ENCODE peak calls at places on chromosome 9, in eight cellular contexts. Y is uterus; T is GM06990; U is right atrium auricular region; S is OCI-LY7; A is HFF-Myc; O is CD8-positive, alpha-beta T cell; Q is fibroblast of pulmonary artery. N is an unnamed sample.

GRCh38 chr9:76456202-76456926 is 2.6 kb upstream of the GCNT1 start:
- DNase-seq in Y (no peak), Q (peak; percentile 46), A (no peak), O (peak; percentile 17), U (no peak), T (peak; percentile 22), S (peak; percentile 88), N (no peak)

GRCh38 chr9:89234186-89234585 is 55.6 kb upstream of the SHC3 start:
- DNase-seq in O (no peak), A (no peak), T (no peak), Q (no peak), Y (no peak), U (no peak), S (no peak), N (no peak)

GRCh38 chr9:107706706-107707105 is 217.1 kb upstream of the KLF4 start:
- DNase-seq in T (no peak), U (no peak), S (no peak), Y (no peak), O (no peak), Q (no peak), A (no peak), N (no peak)

GRCh38 chr9:78860806-78861475 is 564.0 kb downstream of the PSAT1 start:
- DNase-seq in A (peak; percentile 90), Q (peak; percentile 69), O (no peak), Y (no peak), U (no peak), T (no peak), S (no peak), N (peak; percentile 34)

GRCh38 chr9:93264338-93265125 is 80.6 kb downstream of the WNK2 start:
- DNase-seq in U (peak; percentile 52), Y (no peak), S (no peak), A (no peak), T (no peak), Q (no peak), O (no peak), N (no peak)

GRCh38 chr9:108850293-108850897 is 5.4 kb downstream of the ACTL7B start:
- DNase-seq in U (no peak), S (peak; percentile 12), O (no peak), T (no peak), Y (no peak), A (no peak), Q (peak; percentile 66), N (no peak)

GRCh38 chr9:128155736-128156500 is 4.1 kb upstream of the BBLN start:
- DNase-seq in S (no peak), U (no peak), Y (no peak), Q (no peak), A (no peak), O (no peak), T (no peak), N (no peak)

GRCh38 chr9:129863059-129863690 is 27.9 kb downstream of the USP20 start:
- DNase-seq in Q (peak; percentile 95), Y (no peak), U (no peak), O (peak; percentile 69), A (no peak), S (peak; percentile 46), T (peak; percentile 34), N (peak; percentile 45)

GRCh38 chr9:123776856-123777560 is 152.9 kb downstream of the DENND1A start:
- DNase-seq in T (no peak), S (no peak), U (no peak), A (no peak), O (no peak), Y (no peak), Q (no peak), N (no peak)

GRCh38 chr9:28598396-28598795 is 1025.1 kb upstream of the C9orf72 start:
- DNase-seq in O (no peak), A (no peak), S (no peak), T (no peak), Q (no peak), Y (no peak), U (no peak), N (peak; percentile 44)

GRCh38 chr9:127162046-127162445 is 39.6 kb upstream of the ANGPTL2 start:
- DNase-seq in U (no peak), A (no peak), Y (peak; percentile 5), Q (no peak), S (peak; percentile 14), O (no peak), T (no peak), N (no peak)

GRCh38 chr9:21970001-21970799 is 24.0 kb downstream of the CDKN2A start:
- DNase-seq in S (no peak), A (no peak), Q (no peak), U (no peak), O (no peak), Y (no peak), T (no peak), N (no peak)

GRCh38 chr9:120475341-120475740 is 104.6 kb downstream of the CDK5RAP2 start:
- DNase-seq in Q (peak; percentile 78), S (no peak), T (no peak), Y (no peak), O (no peak), A (no peak), U (no peak), N (peak; percentile 29)

GRCh38 chr9:95506692-95507455 is 9.9 kb downstream of the PTCH1 start:
- DNase-seq in T (peak; percentile 37), Y (no peak), A (no peak), S (peak; percentile 64), Q (peak; percentile 76), O (peak; percentile 49), U (no peak), N (no peak)

GRCh38 chr9:26687421-26687820 is 205.2 kb downstream of the CAAP1 start:
- DNase-seq in Y (no peak), T (no peak), U (no peak), S (no peak), O (no peak), Q (peak; percentile 3), A (no peak), N (no peak)

GRCh38 chr9:36817160-36817834 is 216.8 kb downstream of the PAX5 start:
- DNase-seq in O (no peak), Y (no peak), S (no peak), A (no peak), T (no peak), Q (no peak), U (no peak), N (no peak)
- H3K4me3 ChIP-seq in O (no peak overlapping the region), Y (no peak overlapping the region), S (no peak overlapping the region), A (no peak overlapping the region), T (no peak overlapping the region), Q (no peak overlapping the region), U (no peak overlapping the region), N (no peak overlapping the region)

GRCh38 chr9:71627537-71627936 is 140.8 kb downstream of the CEMIP2 start:
- DNase-seq in Y (no peak), U (no peak), S (no peak), O (no peak), T (no peak), Q (no peak), A (no peak), N (no peak)

GRCh38 chr9:71630371-71630770 is 137.9 kb downstream of the CEMIP2 start:
- DNase-seq in Q (peak; percentile 30), U (no peak), Y (no peak), O (no peak), S (no peak), A (no peak), T (no peak), N (no peak)

GRCh38 chr9:71629816-71630215 is 138.5 kb downstream of the CEMIP2 start:
- DNase-seq in T (no peak), S (no peak), Y (no peak), Q (no peak), A (no peak), U (no peak), O (no peak), N (no peak)

GRCh38 chr9:71626395-71626794 is 141.9 kb downstream of the CEMIP2 start:
- DNase-seq in S (no peak), Q (no peak), A (no peak), U (no peak), Y (no peak), O (no peak), T (no peak), N (no peak)

GRCh38 chr9:71628247-71628646 is 140.1 kb downstream of the CEMIP2 start:
- DNase-seq in A (no peak), U (no peak), T (no peak), Q (peak; percentile 32), O (no peak), S (no peak), Y (no peak), N (no peak)
- TF ChIP-seq CTCF in A (peak; percentile 28), U (no peak), T (peak; percentile 26), Q (peak; percentile 45), O (peak; percentile 24), S (peak; percentile 65), Y (no peak), N (peak; percentile 16)

GRCh38 chr9:121500165-121500478 is 478 bp upstream of the GGTA1 start:
- DNase-seq in U (no peak), T (no peak), O (no peak), A (no peak), S (no peak), Y (no peak), Q (no peak), N (no peak)
- H3K4me3 ChIP-seq in U (peak overlapping the region; percentile 65), T (no peak overlapping the region), O (no peak overlapping the region), A (peak overlapping the region; percentile 41), S (no peak overlapping the region), Y (peak overlapping the region; percentile 44), Q (peak overlapping the region; percentile 49), N (peak overlapping the region; percentile 39)

GRCh38 chr9:38394419-38394818 is 1.9 kb downstream of the ALDH1B1 start:
- DNase-seq in O (no peak), A (no peak), T (no peak), S (no peak), U (no peak), Y (no peak), Q (no peak), N (no peak)

GRCh38 chr9:38390851-38391250 is 1.7 kb upstream of the ALDH1B1 start:
- DNase-seq in A (no peak), Q (no peak), Y (no peak), S (no peak), O (no peak), T (no peak), U (no peak), N (no peak)

GRCh38 chr9:38391278-38392118 is 1.0 kb upstream of the ALDH1B1 start:
- DNase-seq in A (no peak), O (no peak), S (no peak), U (no peak), Q (no peak), Y (no peak), T (no peak), N (no peak)

GRCh38 chr9:38393128-38393809 is 767 bp downstream of the ALDH1B1 start:
- DNase-seq in O (no peak), Y (no peak), U (no peak), T (peak; percentile 28), S (no peak), Q (no peak), A (no peak), N (no peak)

DNA sequence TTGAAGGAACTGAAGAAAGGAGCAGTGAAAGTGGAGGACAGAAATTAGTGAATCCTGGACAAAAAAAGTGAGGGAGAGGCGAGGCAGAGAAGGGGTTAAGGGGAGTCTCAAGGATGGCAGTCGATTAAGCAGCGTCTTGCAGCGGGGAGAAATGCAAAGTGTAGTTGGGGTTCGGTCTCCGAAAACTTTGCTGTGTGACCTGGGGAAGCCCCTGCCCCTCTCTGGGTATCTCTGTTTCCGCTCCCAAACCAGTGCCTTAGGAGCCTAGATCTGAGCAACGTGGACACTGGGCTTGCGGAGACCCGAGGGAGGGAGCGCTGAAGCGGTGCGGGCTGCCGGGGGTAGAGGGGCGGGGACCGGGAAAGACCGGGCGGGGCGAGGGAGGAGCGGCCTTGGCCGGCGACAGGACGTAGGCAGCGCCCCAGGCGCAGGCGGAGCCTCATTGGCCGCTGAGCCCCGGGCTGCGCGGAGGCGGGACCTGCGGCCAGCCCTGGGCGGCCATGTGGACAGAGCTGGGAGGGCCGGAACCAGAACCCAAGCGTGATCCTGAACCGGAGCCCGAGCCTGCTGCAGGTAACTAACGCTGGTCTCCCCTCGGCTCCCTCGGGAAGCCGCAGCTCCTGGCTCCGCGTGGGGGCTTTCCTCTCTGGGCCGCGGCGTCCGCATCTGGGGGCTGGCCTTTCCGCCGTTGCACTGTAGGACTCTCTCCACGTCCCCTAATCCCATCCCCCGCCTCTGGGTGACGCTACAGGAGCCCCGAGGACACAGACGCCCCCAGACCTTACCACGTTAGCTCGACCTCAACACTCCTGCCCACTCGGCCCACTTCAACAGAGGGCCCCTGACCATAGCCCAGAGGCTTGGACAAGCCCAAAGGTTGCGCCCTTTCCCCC is at the start of gene ALDH1B1:
- DNase-seq in O (peak; percentile 61), Y (peak; percentile 86), A (peak; percentile 40), U (peak; percentile 78), T (peak; percentile 91), Q (peak; percentile 81), S (no peak), N (peak; percentile 45)
- TF ChIP-seq CTCF in O (no peak), Y (no peak), A (peak; percentile 9), U (peak; percentile 42), T (peak; percentile 30), Q (peak; percentile 16), S (no peak), N (peak; percentile 12)

N was measured in astrocyte of the cerebellum.